ENCODE peak calls at places on chromosomes 4 and X, in nine cellular contexts. K is cardiac muscle cell, T is right atrium auricular region, G is fibroblast of lung, Q is foreskin fibroblast, S is colonic mucosa, J is WERI-Rb-1, M is mucosa of descending colon, C is PC-3. Z is an unnamed sample.

GRCh38 chrX:8981742-8982141 is 52.2 kb downstream of the FAM9B start:
- DNase-seq in K (no peak), T (no peak), G (no peak), Q (no peak), S (no peak), J (no peak), M (no peak), C (no peak), Z (no peak)

GRCh38 chr4:185992585-185992984 is 76.4 kb upstream of the TLR3 start:
- DNase-seq in K (no peak), T (no peak), G (no peak), Q (no peak), S (no peak), J (no peak), M (no peak), C (no peak), Z (no peak)

GRCh38 chrX:17854069-17854468 is 7.0 kb downstream of the RAI2 start:
- DNase-seq in K (no peak), T (no peak), G (no peak), Q (no peak), S (no peak), J (no peak), M (no peak), C (no peak), Z (no peak)

GRCh38 chrX:45743081-45743533 is 542.4 kb upstream of the DIPK2B start:
- DNase-seq in K (no peak), T (no peak), G (peak), Q (peak), S (no peak), J (peak), M (no peak), C (peak), Z (peak)

GRCh38 chrX:129678176-129678880 is 23.6 kb upstream of the APLN start:
- DNase-seq in K (no peak), T (no peak), G (peak), Q (no peak), S (peak), J (no peak), M (peak), C (peak), Z (no peak)

GRCh38 chr4:157888281-157888680 is 284.5 kb downstream of the GASK1B start:
- DNase-seq in K (no peak), T (no peak), G (no peak), Q (no peak), S (no peak), J (no peak), M (no peak), C (no peak), Z (no peak)

GRCh38 chrX:15853586-15854079 is 980 bp downstream of the AP1S2 start:
- DNase-seq in K (peak), T (no peak), G (peak), Q (no peak), S (no peak), J (peak), M (no peak), C (peak), Z (peak)

GRCh38 chr4:39591290-39591689 is 47.4 kb downstream of the SMIM14 start:
- DNase-seq in K (peak), T (no peak), G (peak), Q (no peak), S (peak), J (no peak), M (no peak), C (peak), Z (peak)

GRCh38 chr4:158760866-158761265 is 8.0 kb upstream of the FNIP2 start:
- DNase-seq in K (no peak), T (no peak), G (no peak), Q (no peak), S (no peak), J (no peak), M (no peak), C (no peak), Z (peak)

DNA sequence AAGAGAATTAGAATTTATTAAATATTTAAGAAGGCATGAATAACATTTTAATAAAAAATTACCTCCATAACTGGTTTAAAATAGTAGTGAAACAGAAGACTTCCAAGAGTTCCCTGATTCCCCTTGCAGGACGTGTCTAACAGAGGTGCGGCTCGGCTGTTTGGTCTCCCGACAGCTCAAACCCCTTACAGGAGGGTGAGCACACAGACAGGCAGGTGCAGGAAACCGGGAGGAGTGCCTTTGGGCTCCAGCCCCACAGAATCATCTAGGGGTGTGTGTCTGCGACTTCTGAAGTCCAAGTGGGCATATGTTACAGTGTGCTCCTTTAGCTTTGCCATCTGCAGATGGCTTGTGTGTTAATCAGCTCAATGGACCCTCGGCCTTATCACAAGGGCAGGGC is 88.1 kb upstream of the CCSER1 start:
- DNase-seq in K (no peak), T (no peak), G (no peak), Q (no peak), S (no peak), J (peak), M (no peak), C (no peak), Z (no peak)
- TF ChIP-seq CTCF in K (no peak), T (no peak), G (no peak), Q (no peak), S (no peak), J (no peak), M (no peak), C (no peak), Z (no peak)

GRCh38 chr4:18686338-18687039 is 664.9 kb upstream of the LCORL start:
- DNase-seq in K (no peak), T (no peak), G (no peak), Q (no peak), S (no peak), J (no peak), M (no peak), C (peak), Z (no peak)

GRCh38 chr4:18689308-18689915 is 667.9 kb upstream of the LCORL start:
- DNase-seq in K (peak), T (no peak), G (peak), Q (peak), S (peak), J (peak), M (no peak), C (peak), Z (peak)

GRCh38 chr4:18695733-18696527 is 674.4 kb upstream of the LCORL start:
- DNase-seq in K (no peak), T (no peak), G (no peak), Q (no peak), S (no peak), J (peak), M (no peak), C (no peak), Z (no peak)

DNA sequence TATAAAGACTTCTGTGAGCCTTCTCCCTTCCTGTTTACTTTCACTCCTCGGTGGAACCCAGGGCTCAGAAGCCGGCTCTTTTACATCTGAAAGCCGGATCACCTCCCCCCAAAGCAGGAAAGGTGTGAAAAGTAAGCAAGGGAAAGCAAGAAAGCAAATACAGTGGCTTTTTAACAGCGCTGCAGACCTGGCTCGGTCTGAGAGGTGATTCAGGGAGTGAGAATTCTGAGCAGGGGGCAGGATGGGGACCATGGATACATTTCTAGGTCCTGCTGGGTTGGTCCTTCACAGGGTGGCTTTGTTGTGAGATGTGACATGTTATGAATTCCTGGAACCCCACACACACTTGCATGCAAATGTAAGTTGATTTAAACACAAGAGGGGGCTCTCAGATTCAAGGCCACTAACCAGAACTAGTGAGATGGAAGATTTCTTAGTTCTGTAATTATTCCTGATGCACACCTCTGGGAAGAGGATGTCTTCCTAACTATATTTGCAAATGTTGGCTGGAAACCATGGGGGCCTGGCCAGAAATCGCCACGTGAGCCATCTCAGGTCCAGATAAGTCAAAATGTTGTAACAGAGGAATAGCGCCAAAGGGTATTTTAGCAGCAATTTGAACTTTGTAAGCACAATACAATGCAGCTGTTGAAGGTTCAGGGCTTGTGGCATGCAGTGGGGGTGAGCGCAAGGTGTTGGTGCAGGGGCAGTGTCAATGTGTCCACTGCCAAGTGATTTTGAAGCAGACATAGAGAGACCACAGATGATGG is 670.1 kb upstream of the LCORL start:
- DNase-seq in K (no peak), T (no peak), G (no peak), Q (no peak), S (no peak), J (no peak), M (no peak), C (no peak), Z (no peak)
- H3K4me3 ChIP-seq in K (no peak), T (no peak), G (no peak), Q (no peak), S (no peak), J (no peak), M (no peak), C (no peak), Z (no peak)

GRCh38 chrX:107659768-107660167 is 31.5 kb downstream of the PRPS1 start:
- DNase-seq in K (peak), T (no peak), G (peak), Q (peak), S (no peak), J (no peak), M (no peak), C (peak), Z (peak)

GRCh38 chrX:107658660-107659059 is 30.4 kb downstream of the PRPS1 start:
- DNase-seq in K (no peak), T (no peak), G (no peak), Q (no peak), S (no peak), J (no peak), M (no peak), C (no peak), Z (no peak)

GRCh38 chrX:107656965-107657364 is 28.7 kb downstream of the PRPS1 start:
- DNase-seq in K (no peak), T (no peak), G (no peak), Q (no peak), S (no peak), J (no peak), M (no peak), C (no peak), Z (no peak)

GRCh38 chrX:107659286-107659685 is 31.0 kb downstream of the PRPS1 start:
- DNase-seq in K (no peak), T (no peak), G (no peak), Q (no peak), S (no peak), J (no peak), M (no peak), C (no peak), Z (no peak)

GRCh38 chrX:107654778-107655761 is 26.8 kb downstream of the PRPS1 start:
- DNase-seq in K (peak), T (peak), G (peak), Q (peak), S (peak), J (peak), M (peak), C (peak), Z (peak)
- TF ChIP-seq CTCF in K (peak), T (peak), G (peak), Q (peak), S (peak), J (peak), M (peak), C (peak), Z (peak)

DNA sequence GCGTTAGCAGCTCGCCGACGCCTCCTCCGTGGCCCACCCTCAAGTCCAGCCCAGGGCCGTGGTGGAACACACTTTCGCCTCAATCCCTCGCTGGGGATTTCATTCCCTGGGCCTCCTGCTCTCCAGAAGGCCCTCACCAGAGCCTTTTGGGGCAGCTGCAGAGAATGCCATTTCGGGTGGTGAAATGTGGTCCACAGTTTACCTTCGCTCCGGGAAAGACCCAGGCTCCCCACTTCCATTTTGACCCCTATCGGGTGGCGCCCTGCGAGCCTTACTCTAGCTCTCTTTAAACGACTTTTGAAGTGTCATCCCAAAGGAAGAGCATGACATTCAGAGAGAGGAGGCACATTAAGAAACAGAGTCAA is 496 bp downstream of the SH2D1A start:
- DNase-seq in K (no peak), T (no peak), G (no peak), Q (no peak), S (no peak), J (no peak), M (no peak), C (no peak), Z (no peak)
- H3K4me3 ChIP-seq in K (no peak), T (no peak), G (no peak), Q (no peak), S (no peak), J (no peak), M (no peak), C (no peak), Z (no peak)

GRCh38 chrX:391717-392691 is 5.3 kb upstream of the PPP2R3B start:
- DNase-seq in K (no peak), T (no peak), G (no peak), Q (no peak), S (no peak), J (no peak), M (no peak), C (no peak), Z (no peak)
- TF ChIP-seq CTCF in K (no peak), T (no peak), G (no peak), Q (no peak), S (no peak), J (no peak), M (no peak), C (no peak), Z (no peak)

DNA sequence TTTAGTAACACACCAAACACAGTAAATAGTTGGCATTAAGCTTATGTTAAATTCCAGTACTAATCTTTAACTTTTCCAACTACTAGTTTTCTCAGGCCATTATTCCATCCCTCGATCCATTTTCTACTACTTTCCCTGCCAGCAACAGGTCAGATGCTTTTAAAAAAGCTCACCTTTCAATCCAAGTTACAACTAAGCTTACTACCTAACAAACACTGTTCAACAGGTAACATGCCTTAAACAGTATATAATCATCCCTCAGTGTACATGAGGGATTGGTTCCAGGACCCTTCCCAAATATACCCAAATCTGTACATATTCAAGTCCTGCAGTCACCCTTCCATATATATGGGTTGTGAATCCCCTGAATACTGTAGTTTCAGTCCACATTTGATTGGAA is 5.5 kb downstream of the CCNA2 start:
- DNase-seq in K (no peak), T (no peak), G (no peak), Q (no peak), S (no peak), J (no peak), M (no peak), C (no peak), Z (no peak)
- H3K4me3 ChIP-seq in K (no peak), T (no peak), G (no peak), Q (no peak), S (no peak), J (no peak), M (no peak), C (no peak), Z (no peak)

Z was measured in fibroblast of mammary gland.